ENCODE peak calls at places on chromosome 6, in six cellular contexts. Y is IMR-90, H is H9, Z is H1, P is neuronal stem cell, V is trophoblast cell. C is an unnamed sample.

GRCh38 chr6:144394209-144394608 is 109.1 kb downstream of the UTRN start:
- DNase-seq in Z (no peak), H (no peak), V (no peak), P (no peak), Y (no peak), C (no peak)

GRCh38 chr6:30043744-30044143 is 17.3 kb upstream of the POLR1H start:
- DNase-seq in V (no peak), H (no peak), P (no peak), Y (no peak), Z (no peak), C (no peak)

GRCh38 chr6:68649669-68650068 is 14.6 kb downstream of the ADGRB3 start:
- DNase-seq in V (no peak), Y (no peak), H (no peak), P (no peak), Z (no peak), C (no peak)

GRCh38 chr6:35439308-35439707 is 12.8 kb upstream of the FANCE start:
- DNase-seq in Y (no peak), Z (no peak), V (no peak), H (peak), P (no peak), C (no peak)

GRCh38 chr6:158645064-158646022 is 800 bp upstream of the DYNLT1 start:
- DNase-seq in P (no peak), V (peak), Z (no peak), Y (no peak), H (no peak), C (no peak)

GRCh38 chr6:116528163-116528562 is 16.7 kb downstream of the CALHM5 start:
- DNase-seq in V (no peak), Y (no peak), H (no peak), Z (no peak), P (no peak), C (no peak)

GRCh38 chr6:128638817-128639216 is 118.4 kb upstream of the PTPRK start:
- DNase-seq in H (no peak), V (no peak), Z (no peak), Y (no peak), P (no peak), C (no peak)

GRCh38 chr6:136294621-136295020 is 5.0 kb upstream of the BCLAF1 start:
- DNase-seq in Y (no peak), V (no peak), H (no peak), P (no peak), Z (no peak), C (no peak)

GRCh38 chr6:93337014-93337413 is 82.3 kb downstream of the EPHA7 start:
- DNase-seq in V (no peak), P (no peak), Z (no peak), H (no peak), Y (no peak), C (peak)

GRCh38 chr6:109284675-109285074 is 97.6 kb downstream of the CD164 start:
- DNase-seq in P (no peak), V (peak), Z (no peak), Y (no peak), H (no peak), C (no peak)

GRCh38 chr6:158475344-158476302 is 84.3 kb upstream of the TMEM181 start:
- DNase-seq in H (no peak), Y (peak), P (no peak), Z (no peak), V (no peak), C (peak)

GRCh38 chr6:157080986-157081391 is 242.3 kb downstream of the TMEM242 start:
- DNase-seq in Y (no peak), Z (no peak), P (no peak), H (no peak), V (no peak), C (no peak)

GRCh38 chr6:142316791-142317368 is 15.1 kb downstream of the ADGRG6 start:
- DNase-seq in P (no peak), H (no peak), Y (no peak), V (no peak), Z (no peak), C (no peak)

GRCh38 chr6:160534050-160534696 is 129.9 kb downstream of the LPA start:
- DNase-seq in Z (peak), Y (peak), P (peak), V (peak), H (peak), C (peak)

GRCh38 chr6:69392745-69393144 is 404.1 kb downstream of the LMBRD1 start:
- DNase-seq in Y (no peak), V (no peak), P (no peak), H (no peak), Z (no peak), C (no peak)

GRCh38 chr6:32685603-32686002 is 19.1 kb upstream of the HLA-DQB1 start:
- DNase-seq in V (peak), H (no peak), Y (peak), P (no peak), Z (no peak), C (peak)

GRCh38 chr6:125904871-125905270 is 51.7 kb upstream of the HINT3 start:
- DNase-seq in Y (peak), V (no peak), H (no peak), Z (no peak), P (no peak), C (peak)

GRCh38 chr6:170096191-170096802 is 194.6 kb downstream of the DLL1 start:
- DNase-seq in Z (no peak), V (no peak), Y (no peak), P (no peak), H (peak), C (no peak)

GRCh38 chr6:26152226-26153101 is 65.2 kb downstream of the HFE start:
- DNase-seq in P (no peak), V (peak), H (no peak), Z (no peak), Y (no peak), C (no peak)

GRCh38 chr6:125229080-125229479 is 72.7 kb downstream of the HDDC2 start:
- DNase-seq in P (no peak), Y (peak), V (no peak), Z (no peak), H (no peak), C (no peak)

GRCh38 chr6:126337323-126337722 is 2.6 kb upstream of the CENPW start:
- DNase-seq in P (no peak), H (no peak), Z (no peak), Y (peak), V (peak), C (peak)

GRCh38 chr6:55875420-55875819 is at the start of gene BMP5:
- DNase-seq in Y (no peak), Z (no peak), V (no peak), P (peak), H (no peak), C (peak)

GRCh38 chr6:25253371-25253770 is 25.8 kb upstream of the CARMIL1 start:
- DNase-seq in Z (no peak), V (no peak), H (no peak), Y (no peak), P (no peak), C (no peak)

GRCh38 chr6:167945937-167946485 is 51.5 kb upstream of the KIF25 start:
- DNase-seq in H (no peak), P (no peak), Z (no peak), Y (peak), V (no peak), C (no peak)

GRCh38 chr6:167949121-167949684 is 48.3 kb upstream of the KIF25 start:
- DNase-seq in H (no peak), Y (no peak), V (peak), Z (no peak), P (no peak), C (no peak)

GRCh38 chr6:167947716-167948115 is 49.8 kb upstream of the KIF25 start:
- DNase-seq in Z (no peak), V (no peak), Y (no peak), H (no peak), P (no peak), C (no peak)

GRCh38 chr6:167951781-167952511 is 45.5 kb upstream of the KIF25 start:
- DNase-seq in H (no peak), Z (no peak), Y (no peak), P (no peak), V (no peak), C (no peak)

GRCh38 chr6:167948716-167949115 is 48.8 kb upstream of the KIF25 start:
- DNase-seq in Z (no peak), P (no peak), V (no peak), H (no peak), Y (no peak), C (no peak)
- H4K91ac ChIP-seq in Z (no peak), P (no peak), V (peak), H (no peak), Y (no peak), C (no peak)

GRCh38 chr6:100893743-100894142 is 12.6 kb upstream of the ASCC3 start:
- DNase-seq in Y (no peak), P (no peak), Z (no peak), H (no peak), V (no peak), C (no peak)
- H4K91ac ChIP-seq in Y (no peak), P (no peak), Z (no peak), H (no peak), V (no peak), C (no peak)

DNA sequence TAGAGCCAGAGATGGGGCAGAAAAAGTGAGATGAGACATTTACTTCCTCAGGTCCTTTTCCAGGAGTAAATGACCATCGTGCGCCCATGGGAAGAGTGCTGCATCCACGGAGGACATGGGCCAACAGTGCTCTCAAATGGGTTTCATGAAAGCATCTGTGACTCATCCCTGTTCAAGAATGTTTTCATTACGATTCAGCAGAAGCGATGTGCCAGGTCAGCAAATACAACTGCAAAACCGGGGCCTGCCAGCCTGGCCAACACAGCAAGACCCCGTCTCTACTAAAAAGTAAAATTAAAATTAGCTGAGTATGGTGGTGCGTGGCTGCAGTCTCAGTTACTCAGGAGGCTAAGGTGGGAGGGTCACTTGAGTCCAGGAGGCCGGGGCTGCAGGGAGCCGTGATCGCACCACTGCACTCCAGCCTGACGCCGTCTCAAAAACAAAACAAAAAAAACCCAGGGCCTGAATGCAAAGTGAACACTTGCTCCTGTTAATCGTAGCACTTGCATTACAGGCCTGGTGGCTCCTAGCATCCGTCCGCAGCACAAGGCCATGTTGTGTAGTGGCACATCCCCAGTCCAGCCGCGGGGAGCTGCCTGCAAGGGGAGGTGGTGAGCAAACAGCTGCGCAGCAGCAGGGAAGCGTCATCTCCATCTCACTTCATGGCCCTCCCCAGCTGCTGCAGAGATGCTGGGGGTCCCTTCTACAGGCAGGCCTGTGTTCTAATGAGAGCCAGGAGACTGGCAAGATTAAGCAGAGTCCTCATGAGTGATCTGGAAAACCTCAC is 125.3 kb downstream of the LY86 start:
- DNase-seq in P (no peak), Z (no peak), H (no peak), Y (peak), V (no peak), C (peak)
- H4K91ac ChIP-seq in P (no peak), Z (peak), H (no peak), Y (no peak), V (no peak), C (peak)

DNA sequence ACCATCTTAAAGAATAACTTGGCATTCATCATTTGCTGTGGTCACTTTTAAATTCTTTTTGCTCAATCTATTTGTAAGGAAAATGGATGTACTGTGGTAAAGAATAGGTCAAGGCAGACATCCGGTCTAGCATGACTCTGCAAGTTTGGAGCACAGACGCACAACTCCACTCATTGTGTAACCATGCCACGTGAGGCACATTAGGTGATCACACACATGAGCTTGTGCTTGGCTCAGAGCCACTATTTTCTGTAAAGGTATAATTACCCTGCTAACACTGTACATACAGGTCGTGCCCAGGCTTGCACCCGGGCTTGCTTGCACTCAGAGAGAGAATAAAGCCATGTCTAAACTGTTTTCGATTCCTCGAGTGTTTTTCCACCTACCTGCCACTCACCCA is 1289.1 kb upstream of the ADGRB3 start:
- DNase-seq in P (no peak), H (no peak), Y (no peak), Z (no peak), V (no peak), C (no peak)
- H4K91ac ChIP-seq in P (no peak), H (no peak), Y (no peak), Z (no peak), V (no peak), C (no peak)

GRCh38 chr6:20292905-20293304 is 80.6 kb upstream of the MBOAT1 start:
- DNase-seq in V (no peak), Z (no peak), Y (no peak), P (no peak), H (no peak), C (no peak)
- H4K91ac ChIP-seq in V (no peak), Z (no peak), Y (peak), P (no peak), H (no peak), C (no peak)

GRCh38 chr6:16802071-16802470 is 40.8 kb upstream of the ATXN1 start:
- DNase-seq in Z (no peak), H (no peak), P (no peak), Y (peak), V (no peak), C (no peak)
- H4K91ac ChIP-seq in Z (no peak), H (no peak), P (no peak), Y (peak), V (no peak), C (no peak)

GRCh38 chr6:117906905-117907599 is at the start of gene SLC35F1:
- DNase-seq in P (peak), V (peak), Z (no peak), H (peak), Y (peak), C (peak)
- H4K91ac ChIP-seq in P (no peak), V (no peak), Z (no peak), H (no peak), Y (no peak), C (no peak)

GRCh38 chr6:122845464-122845863 is 56.4 kb downstream of the SMPDL3A start:
- DNase-seq in Y (no peak), V (no peak), P (no peak), H (peak), Z (no peak), C (no peak)
- H4K91ac ChIP-seq in Y (no peak), V (no peak), P (no peak), H (no peak), Z (no peak), C (no peak)

DNA sequence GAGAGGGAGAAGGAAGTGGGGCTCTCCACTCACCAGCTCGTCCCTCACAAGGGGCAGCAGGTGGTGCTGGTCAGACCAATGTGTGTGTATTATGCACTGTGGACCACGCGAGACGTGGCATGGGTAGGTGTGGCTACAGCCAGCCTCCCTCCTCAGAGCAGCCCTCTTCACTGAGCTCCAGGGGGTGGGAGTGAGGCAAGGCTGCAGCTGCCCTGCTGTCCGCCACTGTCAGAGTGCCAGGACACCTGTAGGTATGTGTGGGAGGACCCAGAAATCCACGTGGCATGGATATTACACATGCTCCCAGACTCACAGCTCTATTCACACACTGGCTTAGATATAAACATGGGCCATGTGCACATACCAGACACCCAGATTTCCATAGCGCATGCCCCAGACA is 90.3 kb downstream of the VEGFA start:
- DNase-seq in V (no peak), Y (peak), Z (no peak), H (no peak), P (no peak), C (no peak)
- H4K91ac ChIP-seq in V (no peak), Y (no peak), Z (peak), H (no peak), P (no peak), C (no peak)

DNA sequence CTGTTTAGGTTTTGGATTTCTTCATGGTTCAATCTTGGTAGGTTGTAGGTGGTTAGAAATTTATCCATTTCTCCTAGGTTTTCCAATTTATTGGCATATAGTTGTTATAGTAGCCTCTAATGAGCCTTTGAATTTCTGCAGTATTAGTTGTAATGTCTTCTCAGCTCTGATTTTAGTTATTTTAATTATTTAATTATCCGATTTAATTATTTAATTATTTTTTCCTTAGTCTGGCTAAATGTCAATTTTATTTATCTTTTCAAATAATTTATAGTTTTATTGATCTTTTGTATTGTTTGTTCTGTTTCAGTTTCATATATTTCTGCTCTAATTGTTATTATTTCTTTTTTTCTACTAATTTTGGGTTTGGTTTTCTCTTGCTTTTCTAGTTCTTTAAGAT is 28.1 kb upstream of the SOX4 start:
- DNase-seq in P (no peak), Z (no peak), V (no peak), H (no peak), Y (no peak), C (no peak)
- H4K91ac ChIP-seq in P (no peak), Z (no peak), V (no peak), H (no peak), Y (no peak), C (no peak)

C was measured in mesenchymal stem cell.